ENCODE peak calls at places on chromosome 7, in four cellular contexts. Q, Y, P and J are unnamed samples. For H3K36me3 and H3K4me1, the result is how much of the 10 kb centered on the place peaks cover.

GRCh38 chr7:14761506-14762296 is 140.8 kb downstream of the DGKB start:
- DNase-seq in Q (peak), Y (peak), P (no peak), J (peak)

GRCh38 chr7:78279035-78279434 is 480.5 kb downstream of the PHTF2 start:
- DNase-seq in Q (no peak), Y (no peak), P (no peak), J (no peak)

GRCh38 chr7:35650751-35651150 is 44.2 kb downstream of the HERPUD2 start:
- DNase-seq in Q (no peak), Y (no peak), P (no peak), J (no peak)

GRCh38 chr7:133984023-133984422 is 143.1 kb upstream of the LRGUK start:
- DNase-seq in Q (no peak), Y (no peak), P (no peak), J (peak)

GRCh38 chr7:37284805-37285211 is 163.9 kb downstream of the ELMO1 start:
- DNase-seq in Q (peak), Y (no peak), P (peak), J (peak)

GRCh38 chr7:106767073-106767472 is 98.0 kb upstream of the PIK3CG start:
- DNase-seq in Q (no peak), Y (no peak), P (no peak), J (no peak)

GRCh38 chr7:105352018-105352612 is 36.6 kb downstream of the SRPK2 start:
- DNase-seq in Q (peak), Y (peak), P (no peak), J (no peak)

GRCh38 chr7:99843808-99844207 is 16.0 kb downstream of the CYP3A43 start:
- DNase-seq in Q (peak), Y (no peak), P (no peak), J (peak)

GRCh38 chr7:44380831-44381493 is 55.6 kb upstream of the CAMK2B start:
- DNase-seq in Q (no peak), Y (no peak), P (no peak), J (peak)

GRCh38 chr7:130683026-130683425 is 3.3 kb downstream of the TSGA13 start:
- DNase-seq in Q (no peak), Y (no peak), P (no peak), J (no peak)

GRCh38 chr7:123237-123636 is 69.1 kb upstream of the FAM20C start:
- DNase-seq in Q (no peak), Y (no peak), P (no peak), J (no peak)

GRCh38 chr7:134378562-134378961 is 61.8 kb upstream of the SLC35B4 start:
- DNase-seq in Q (no peak), Y (no peak), P (peak), J (no peak)

GRCh38 chr7:149860821-149861727 is 12.7 kb upstream of the ATP6V0E2 start:
- DNase-seq in Q (no peak), Y (no peak), P (peak), J (peak)

GRCh38 chr7:41696323-41696916 is 6.5 kb downstream of the INHBA start:
- DNase-seq in Q (peak), Y (peak), P (peak), J (peak)

GRCh38 chr7:29146082-29146706 is at the start of gene CPVL:
- DNase-seq in Q (peak), Y (peak), P (no peak), J (no peak)

GRCh38 chr7:34851431-34851830 is 185.9 kb downstream of the DPY19L1 start:
- DNase-seq in Q (no peak), Y (no peak), P (no peak), J (no peak)

GRCh38 chr7:4015371-4015770 is 666.7 kb upstream of the FOXK1 start:
- DNase-seq in Q (no peak), Y (no peak), P (no peak), J (no peak)

GRCh38 chr7:30740417-30741181 is 11.3 kb upstream of the INMT start:
- DNase-seq in Q (peak), Y (peak), P (peak), J (peak)

GRCh38 chr7:15977663-15978062 is 291.2 kb upstream of the MEOX2 start:
- DNase-seq in Q (no peak), Y (no peak), P (no peak), J (peak)

GRCh38 chr7:116971869-116972268 is 18.6 kb downstream of the ST7 start:
- DNase-seq in Q (peak), Y (no peak), P (no peak), J (no peak)

DNA sequence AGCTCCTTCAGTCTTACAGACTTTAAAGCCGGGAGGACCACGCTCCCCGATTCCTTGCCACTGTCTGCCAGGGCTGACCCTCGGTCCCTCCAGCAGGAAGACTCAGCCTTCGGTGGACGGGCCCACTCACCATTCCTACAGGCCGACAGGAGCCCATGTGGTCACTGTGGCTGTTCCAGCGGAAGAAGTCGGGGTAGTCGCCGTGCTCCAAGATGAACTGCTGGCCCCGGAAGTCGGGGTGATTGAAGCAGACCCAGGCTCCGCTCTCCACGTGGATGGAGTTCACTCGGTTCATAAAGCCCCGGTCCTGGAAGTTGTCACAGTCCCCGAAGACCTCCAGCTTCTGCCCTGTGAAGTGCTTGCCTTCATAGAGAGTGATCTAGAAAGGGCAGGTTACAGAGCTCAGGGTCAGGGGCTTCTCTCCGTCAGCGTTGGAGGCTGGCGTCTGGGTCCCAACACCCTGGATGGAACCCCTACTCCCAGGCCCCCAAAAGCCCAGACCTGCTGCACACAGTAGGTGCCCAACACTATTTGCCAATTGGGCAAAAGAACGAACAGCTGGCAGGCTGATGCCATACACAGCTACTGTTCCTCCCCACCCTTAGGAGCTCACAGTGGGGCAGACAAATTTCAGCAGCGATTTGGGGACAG is 1.9 kb downstream of the CRYGN start:
- DNase-seq in Q (no peak), Y (no peak), P (no peak), J (no peak)
- H3K27ac ChIP-seq in Q (no peak), Y (no peak), P (no peak), J (no peak)

GRCh38 chr7:127689194-127689772 is 37.3 kb downstream of the SND1 start:
- DNase-seq in Q (no peak), Y (no peak), P (no peak), J (no peak)
- H3K36me3 ChIP-seq in Q (under half), Y (under half), P (half or more), J (under half)

GRCh38 chr7:2530076-2530967 is 10.7 kb downstream of the LFNG start:
- DNase-seq in Q (peak), Y (peak), P (peak), J (no peak)
- H3K4me1 ChIP-seq in Q (under half), Y (under half), P (half or more), J (under half)

GRCh38 chr7:47489624-47490023 is 92.3 kb downstream of the TNS3 start:
- DNase-seq in Q (no peak), Y (no peak), P (no peak), J (no peak)
- H3K27ac ChIP-seq in Q (no peak), Y (peak), P (no peak), J (peak)

DNA sequence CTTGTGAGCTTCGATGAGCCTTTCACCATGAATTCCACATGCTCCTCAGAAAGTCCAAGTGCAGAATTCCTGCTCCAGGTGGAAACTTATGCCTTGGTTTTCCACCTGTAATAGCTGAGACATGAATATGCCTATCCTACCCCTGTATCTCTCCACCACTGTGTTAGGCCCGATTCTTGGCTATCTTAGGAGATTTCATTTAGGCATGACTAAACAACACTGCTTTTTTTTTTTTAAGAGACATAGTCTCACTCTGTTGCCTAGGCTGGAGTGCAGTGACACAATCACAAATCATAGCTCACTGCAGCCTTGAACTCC is 57.2 kb downstream of the NCAPG2 start:
- DNase-seq in Q (no peak), Y (no peak), P (no peak), J (no peak)
- H3K36me3 ChIP-seq in Q (under half), Y (under half), P (half or more), J (under half)

GRCh38 chr7:84274029-84274638 is 79.5 kb upstream of the SEMA3A start:
- DNase-seq in Q (no peak), Y (no peak), P (no peak), J (peak)

DNA sequence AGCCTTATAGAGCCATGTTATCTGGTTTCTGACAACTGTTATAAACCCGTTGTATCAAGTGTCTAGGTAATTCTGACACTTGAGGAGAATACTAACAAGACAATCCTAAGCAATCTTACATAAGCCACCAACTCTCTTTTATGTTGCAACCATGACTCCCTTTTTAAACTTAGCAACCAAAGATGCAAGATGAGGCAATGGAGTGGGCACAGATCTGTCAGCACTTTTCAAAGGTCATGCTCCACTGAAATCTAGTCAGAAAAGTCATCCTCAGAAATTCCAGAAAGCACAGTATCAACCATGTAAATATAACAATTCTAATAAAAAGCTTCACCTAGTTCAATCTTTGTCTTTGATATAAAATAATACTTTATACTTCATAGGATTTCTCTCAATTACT is 77.0 kb upstream of the SEMA3A start:
- DNase-seq in Q (no peak), Y (no peak), P (no peak), J (peak)
- H3K4me1 ChIP-seq in Q (under half), Y (under half), P (under half), J (under half)

GRCh38 chr7:27118580-27118979 is 12.0 kb downstream of the HOXA4 start:
- DNase-seq in Q (no peak), Y (no peak), P (no peak), J (no peak)
- H3K27ac ChIP-seq in Q (no peak), Y (peak), P (no peak), J (no peak)

DNA sequence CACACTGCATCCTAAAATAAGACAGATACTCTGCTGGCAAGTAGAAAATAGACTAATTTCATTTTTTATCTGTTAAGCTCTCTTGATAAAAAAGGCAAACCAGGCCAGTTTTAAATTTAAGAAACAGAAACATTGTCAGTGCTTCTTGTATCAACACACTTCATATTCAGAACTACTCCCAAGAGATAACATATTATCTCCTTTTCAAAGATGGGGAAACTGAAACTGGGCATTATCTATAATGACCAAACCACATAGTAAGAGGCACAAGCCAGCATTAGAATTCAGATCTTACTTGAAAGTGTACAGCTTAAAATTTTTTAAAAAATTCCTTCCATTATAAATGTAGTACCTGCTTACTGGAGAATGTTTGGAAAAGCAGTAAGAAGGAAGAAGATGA is 14.7 kb downstream of the SRI start:
- DNase-seq in Q (no peak), Y (no peak), P (no peak), J (no peak)
- H3K36me3 ChIP-seq in Q (half or more), Y (half or more), P (half or more), J (half or more)

GRCh38 chr7:101775181-101775580 is 42.2 kb upstream of the CUX1 start:
- DNase-seq in Q (no peak), Y (no peak), P (no peak), J (no peak)
- H3K4me1 ChIP-seq in Q (under half), Y (under half), P (under half), J (under half)

DNA sequence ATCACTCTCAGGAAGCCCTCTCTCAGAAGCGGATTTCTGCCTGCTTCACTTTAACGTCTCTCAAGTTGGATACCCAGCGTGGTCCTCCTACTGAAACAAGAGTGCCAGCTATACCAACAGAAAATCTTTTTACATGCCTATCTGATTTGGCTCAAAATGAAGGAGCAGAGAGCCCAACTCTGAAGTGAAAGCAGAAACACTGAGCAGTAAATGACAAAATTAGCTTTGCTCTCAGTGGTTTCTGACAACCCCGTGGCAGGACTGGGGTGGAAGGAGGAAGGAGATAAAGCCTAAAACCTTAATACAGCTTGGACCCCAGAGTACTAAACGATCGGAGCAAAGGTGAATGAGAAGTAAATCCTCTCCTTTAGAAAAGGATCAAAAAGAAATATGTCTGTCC is 25.1 kb upstream of the GPR37 start:
- DNase-seq in Q (no peak), Y (no peak), P (no peak), J (no peak)
- H3K27ac ChIP-seq in Q (no peak), Y (no peak), P (no peak), J (no peak)